ENCODE peak calls at places on chromosomes 5 and 9, in six cellular contexts. P is amniotic stem cell, U is Panc1, A is Caki2, Z is progenitor cell of endocrine pancreas, R is C1 segment of cervical spinal cord. X is an unnamed sample.

GRCh38 chr5:86337667-86338460 is 279.9 kb upstream of the COX7C start:
- DNase-seq in Z (no peak), P (no peak), A (no peak), R (no peak), U (no peak), X (no peak)

GRCh38 chr9:91411096-91411771 is 12.4 kb downstream of the NFIL3 start:
- DNase-seq in R (no peak), P (no peak), U (no peak), A (no peak), Z (no peak), X (no peak)

GRCh38 chr5:7650755-7651154 is 200.2 kb downstream of the CFAP90 start:
- DNase-seq in U (no peak), R (no peak), P (no peak), A (no peak), Z (no peak), X (no peak)

GRCh38 chr5:1243487-1244152 is 18.4 kb downstream of the SLC6A18 start:
- DNase-seq in P (no peak), U (no peak), Z (no peak), R (no peak), A (no peak), X (no peak)

GRCh38 chr5:86631165-86631564 is 13.4 kb downstream of the COX7C start:
- DNase-seq in A (no peak), U (no peak), Z (no peak), R (no peak), P (no peak), X (no peak)

GRCh38 chr9:82302968-82303655 is 314.5 kb downstream of the SPATA31D1 start:
- DNase-seq in P (no peak), Z (no peak), U (no peak), A (no peak), R (no peak), X (no peak)

GRCh38 chr9:111095423-111095822 is 57.2 kb upstream of the LPAR1 start:
- DNase-seq in U (no peak), A (no peak), R (no peak), Z (no peak), P (no peak), X (no peak)

GRCh38 chr9:93276973-93277372 is 93.0 kb downstream of the WNK2 start:
- DNase-seq in P (no peak), Z (no peak), A (no peak), R (no peak), U (no peak), X (no peak)

GRCh38 chr5:38994329-38994927 is 79.8 kb downstream of the RICTOR start:
- DNase-seq in A (peak), P (peak), R (no peak), U (no peak), Z (no peak), X (peak)

GRCh38 chr5:84036842-84037241 is 316.2 kb upstream of the HAPLN1 start:
- DNase-seq in P (no peak), Z (no peak), A (no peak), R (no peak), U (no peak), X (no peak)

GRCh38 chr5:115770466-115770865 is 46.0 kb downstream of the CDO1 start:
- DNase-seq in Z (no peak), R (no peak), A (no peak), U (no peak), P (no peak), X (no peak)

GRCh38 chr9:113634597-113635515 is 171.3 kb downstream of the RGS3 start:
- DNase-seq in R (no peak), U (no peak), P (no peak), A (no peak), Z (no peak), X (no peak)

GRCh38 chr5:95741458-95741857 is 10.3 kb downstream of the RHOBTB3 start:
- DNase-seq in Z (no peak), P (no peak), A (no peak), R (no peak), U (no peak), X (no peak)

GRCh38 chr9:35518212-35518917 is 28.5 kb downstream of the RUSC2 start:
- DNase-seq in P (peak), R (no peak), U (peak), A (peak), Z (peak), X (peak)

GRCh38 chr9:71762900-71763653 is 5.2 kb downstream of the CEMIP2 start:
- DNase-seq in U (no peak), A (peak), P (peak), R (no peak), Z (no peak), X (peak)

GRCh38 chr5:150473673-150474358 is 24.3 kb upstream of the RPS14 start:
- DNase-seq in R (no peak), Z (no peak), P (no peak), U (no peak), A (peak), X (peak)

GRCh38 chr5:17056056-17056690 is 120.1 kb upstream of the MYO10 start:
- DNase-seq in P (no peak), U (no peak), Z (no peak), R (no peak), A (peak), X (no peak)

GRCh38 chr5:36744041-36744677 is 132.4 kb upstream of the NIPBL start:
- DNase-seq in P (no peak), A (peak), U (no peak), Z (no peak), R (no peak), X (no peak)

GRCh38 chr5:1792842-1793266 is 6.8 kb downstream of the MRPL36 start:
- DNase-seq in Z (no peak), U (no peak), A (peak), P (no peak), R (no peak), X (peak)

X was measured in SW 1271.